ENCODE peak calls at places on chromosomes 11 and 22, in four cellular contexts. G is HepG2, V is GM12878, P is K562. I is an unnamed sample.

GRCh38 chr11:46363031-46363407 is 15.8 kb downstream of the DGKZ start:
- DNase-seq in G (no peak), V (no peak), P (peak), I (no peak)

GRCh38 chr11:118047749-118048148 is 29.1 kb upstream of the TMPRSS4 start:
- DNase-seq in G (no peak), V (no peak), P (no peak), I (no peak)

GRCh38 chr22:26718905-26719304 is 61.5 kb downstream of the MIAT start:
- DNase-seq in G (no peak), V (no peak), P (no peak), I (no peak)

GRCh38 chr22:33049125-33049729 is 9.0 kb downstream of the SYN3 start:
- DNase-seq in G (peak), V (peak), P (peak), I (peak)

GRCh38 chr11:10181811-10182210 is 112.2 kb downstream of the SBF2 start:
- DNase-seq in G (peak), V (no peak), P (no peak), I (no peak)

GRCh38 chr22:18048441-18048898 is 24.1 kb upstream of the MICAL3 start:
- DNase-seq in G (no peak), V (no peak), P (peak), I (no peak)

GRCh38 chr22:43440556-43440955 is 28.7 kb downstream of the MPPED1 start:
- DNase-seq in G (no peak), V (no peak), P (no peak), I (no peak)

GRCh38 chr11:8329961-8330361 is 66.3 kb upstream of the LMO1 start:
- DNase-seq in G (no peak), V (no peak), P (no peak), I (no peak)

GRCh38 chr11:130118636-130119387 is 40.8 kb upstream of the ST14 start:
- DNase-seq in G (peak), V (peak), P (no peak), I (no peak)

GRCh38 chr11:68551223-68551622 is 90.7 kb downstream of the PPP6R3 start:
- DNase-seq in G (no peak), V (no peak), P (no peak), I (no peak)

GRCh38 chr11:45005106-45005505 is 54.4 kb upstream of the TP53I11 start:
- DNase-seq in G (no peak), V (no peak), P (no peak), I (no peak)

GRCh38 chr11:21625982-21626381 is 566.9 kb upstream of the ANO5 start:
- DNase-seq in G (no peak), V (no peak), P (no peak), I (no peak)

GRCh38 chr22:27698830-27699229 is 102.7 kb downstream of the MN1 start:
- DNase-seq in G (no peak), V (no peak), P (no peak), I (no peak)

GRCh38 chr11:71176812-71177211 is 75.6 kb downstream of the SHANK2 start:
- DNase-seq in G (no peak), V (no peak), P (no peak), I (no peak)

GRCh38 chr11:84564867-84565184 is 1062.3 kb downstream of the DLG2 start:
- DNase-seq in G (no peak), V (no peak), P (no peak), I (no peak)

GRCh38 chr11:5600374-5600851 is 4.0 kb downstream of the TRIM6 start:
- DNase-seq in G (peak), V (peak), P (peak), I (peak)

GRCh38 chr11:68215087-68215445 is 2.0 kb upstream of the KMT5B start:
- DNase-seq in G (no peak), V (no peak), P (peak), I (no peak)

GRCh38 chr11:121936781-121937447 is 179.1 kb downstream of the BLID start:
- DNase-seq in G (no peak), V (no peak), P (no peak), I (no peak)

GRCh38 chr11:69480547-69481392 is 693 bp upstream of the LINC01488 start:
- DNase-seq in G (peak), V (no peak), P (no peak), I (no peak)

GRCh38 chr11:122897606-122898210 is 15.1 kb downstream of the JHY start:
- DNase-seq in G (no peak), V (no peak), P (no peak), I (no peak)

GRCh38 chr22:36406139-36406538 is 18.4 kb upstream of the MYH9 start:
- DNase-seq in G (no peak), V (no peak), P (no peak), I (no peak)

GRCh38 chr22:40070701-40071100 is 75.9 kb downstream of the FAM83F start:
- DNase-seq in G (no peak), V (no peak), P (no peak), I (no peak)

GRCh38 chr11:65615950-65616574 is 486 bp downstream of the PCNX3 start:
- DNase-seq in G (peak), V (no peak), P (peak), I (no peak)

GRCh38 chr22:37741312-37741795 is 44.5 kb downstream of the TRIOBP start:
- DNase-seq in G (peak), V (no peak), P (no peak), I (no peak)

GRCh38 chr11:14073821-14074529 is 111.5 kb downstream of the SPON1 start:
- DNase-seq in G (no peak), V (no peak), P (no peak), I (no peak)

GRCh38 chr11:43830928-43831440 is 49.6 kb upstream of the ALKBH3 start:
- DNase-seq in G (peak), V (no peak), P (peak), I (no peak)

GRCh38 chr11:42043312-42043711 is 583.9 kb upstream of the LRRC4C start:
- DNase-seq in G (no peak), V (no peak), P (no peak), I (no peak)

GRCh38 chr11:120125005-120125404 is 12.9 kb downstream of the TRIM29 start:
- DNase-seq in G (peak), V (no peak), P (peak), I (no peak)

GRCh38 chr22:32354360-32355351 is 3.0 kb upstream of the RFPL3 start:
- DNase-seq in G (no peak), V (no peak), P (peak), I (no peak)

GRCh38 chr11:8327761-8328192 is 64.1 kb upstream of the LMO1 start:
- DNase-seq in G (no peak), V (peak), P (no peak), I (no peak)

GRCh38 chr11:122977455-122978302 is 4.0 kb downstream of the BSX start:
- DNase-seq in G (no peak), V (no peak), P (no peak), I (peak)

GRCh38 chr22:26689553-26690301 is 32.3 kb downstream of the MIAT start:
- DNase-seq in G (no peak), V (no peak), P (no peak), I (no peak)

GRCh38 chr22:24772493-24773220 is 1.9 kb downstream of the PIWIL3 start:
- DNase-seq in G (peak), V (no peak), P (peak), I (peak)

GRCh38 chr11:77299528-77299993 is 1.9 kb downstream of the GDPD4 start:
- DNase-seq in G (peak), V (no peak), P (peak), I (no peak)

GRCh38 chr22:43305806-43306205 is 37.4 kb downstream of the SCUBE1 start:
- DNase-seq in G (no peak), V (no peak), P (no peak), I (no peak)

GRCh38 chr22:25702571-25703167 is 39.3 kb upstream of the MYO18B start:
- DNase-seq in G (no peak), V (peak), P (no peak), I (no peak)

GRCh38 chr11:63369165-63369970 is at the start of gene SLC22A9:
- DNase-seq in G (peak), V (no peak), P (no peak), I (no peak)

GRCh38 chr11:130008326-130008725 is 5.7 kb upstream of the PRDM10 start:
- DNase-seq in G (no peak), V (no peak), P (no peak), I (no peak)

GRCh38 chr11:110519816-110520215 is 90.1 kb downstream of the FDX1 start:
- DNase-seq in G (no peak), V (no peak), P (no peak), I (no peak)

GRCh38 chr11:110518809-110519514 is 89.2 kb downstream of the FDX1 start:
- DNase-seq in G (no peak), V (no peak), P (no peak), I (no peak)

GRCh38 chr11:110525883-110526282 is 96.1 kb downstream of the FDX1 start:
- DNase-seq in G (no peak), V (peak), P (no peak), I (no peak)

GRCh38 chr11:110524227-110524626 is 94.5 kb downstream of the FDX1 start:
- DNase-seq in G (no peak), V (no peak), P (no peak), I (no peak)

GRCh38 chr11:110522456-110522855 is 92.7 kb downstream of the FDX1 start:
- DNase-seq in G (no peak), V (no peak), P (no peak), I (no peak)
- TF ChIP-seq BRCA1 in G (no peak), V (no peak), P (no peak), I (no peak)

DNA sequence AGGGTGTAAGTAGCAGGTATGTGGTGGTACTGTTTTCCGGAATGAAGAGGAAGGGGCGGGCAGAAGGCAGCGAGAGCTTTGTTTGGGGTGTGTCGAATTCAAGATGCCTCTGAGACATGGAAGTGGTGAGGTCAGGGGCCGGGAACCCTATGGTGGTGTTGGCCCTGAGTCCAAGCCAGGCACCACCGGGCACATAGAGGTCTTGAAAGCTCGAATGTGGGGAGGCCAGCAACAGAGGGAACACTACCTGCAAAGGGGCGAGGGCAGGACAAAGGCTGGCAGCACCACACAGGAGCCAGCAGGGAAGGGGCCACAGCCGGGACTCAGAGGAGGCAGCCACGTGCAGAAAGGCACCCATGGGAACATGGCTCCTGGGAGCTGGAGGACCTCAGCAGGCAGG is 57.8 kb downstream of the CDKN1C start:
- DNase-seq in G (no peak), V (no peak), P (no peak), I (no peak)
- TF ChIP-seq HDAC6 in G (no peak), V (no peak), P (no peak), I (no peak)

GRCh38 chr11:112042161-112042960 is 17.2 kb downstream of the DLAT start:
- DNase-seq in G (no peak), V (no peak), P (peak), I (no peak)
- TF ChIP-seq BRCA1 in G (no peak), V (no peak), P (no peak), I (no peak)

DNA sequence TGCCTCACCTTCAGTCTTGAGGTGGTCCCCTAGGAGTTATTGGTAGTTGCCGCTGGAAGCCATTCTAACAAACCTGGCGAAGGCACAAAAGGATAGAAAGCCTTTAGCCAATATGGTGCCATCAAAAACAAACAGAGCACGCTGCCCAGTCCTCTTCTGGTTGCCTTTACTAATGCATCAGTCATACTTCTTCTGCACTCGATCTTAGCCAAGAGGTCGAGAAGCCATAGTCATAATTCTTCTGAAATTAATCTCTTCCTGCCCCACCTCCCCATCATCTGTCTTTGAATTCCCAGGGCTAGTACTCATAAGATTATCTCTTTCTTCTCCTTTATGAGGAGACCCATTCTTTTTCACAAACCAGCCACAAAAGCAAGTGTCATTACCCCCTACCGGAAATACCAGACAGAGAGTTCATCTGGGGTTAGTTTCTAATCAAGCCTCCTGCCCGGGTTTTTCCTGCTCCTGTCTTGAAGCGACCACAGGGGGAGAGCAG is 21.4 kb upstream of the EHF start:
- DNase-seq in G (peak), V (no peak), P (peak), I (no peak)
- TF ChIP-seq HDAC6 in G (no peak), V (no peak), P (no peak), I (no peak)

GRCh38 chr11:74470526-74470925 is 3.2 kb upstream of the KCNE3 start:
- DNase-seq in G (no peak), V (no peak), P (no peak), I (no peak)
- TF ChIP-seq BRCA1 in G (no peak), V (no peak), P (no peak), I (no peak)

DNA sequence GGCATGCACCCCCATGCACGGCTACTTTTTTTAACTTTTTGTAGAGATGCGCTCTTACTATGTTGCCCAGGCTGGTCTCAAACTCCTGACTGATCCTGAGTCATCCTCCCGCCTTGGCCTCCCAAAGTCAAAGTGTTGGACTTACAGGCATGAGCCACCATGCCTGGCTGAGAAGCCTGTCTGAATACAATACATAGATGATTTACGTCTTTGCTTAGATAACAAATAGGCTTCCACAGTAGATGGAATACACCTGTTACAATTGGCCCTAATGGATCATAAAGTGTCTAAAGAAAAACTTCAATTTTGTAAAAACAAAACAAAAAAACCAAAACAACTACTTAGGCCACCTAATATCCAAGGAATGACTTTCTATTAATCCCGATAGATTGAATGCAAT is 13.0 kb upstream of the CLTCL1 start:
- DNase-seq in G (no peak), V (no peak), P (no peak), I (no peak)
- TF ChIP-seq HDAC6 in G (no peak), V (no peak), P (no peak), I (no peak)